ENCODE peak calls at places on chromosomes 13 and 19, in ten cellular contexts. X is GM23248, W is PC-9, L is HCT116, A is PC-3, N is MM.1S, E is SK-N-SH, Z is OCI-LY7, G is Karpas-422, V is hepatocyte. P is an unnamed sample. For H3K4me1 and H3K9me2, the result is how much of the 10 kb centered on the place peaks cover.

GRCh38 chr13:23558675-23559536 is 11.3 kb upstream of the TNFRSF19 start:
- DNase-seq in X (peak), W (peak), L (peak), A (peak), N (no peak), E (peak), Z (no peak), G (no peak), V (peak), P (peak)

GRCh38 chr13:46995874-46996273 is 99.0 kb upstream of the HTR2A start:
- DNase-seq in X (no peak), W (no peak), L (no peak), A (no peak), N (peak), E (no peak), Z (peak), G (peak), V (no peak), P (no peak)

GRCh38 chr13:99935772-99936171 is 35.8 kb downstream of the ZIC5 start:
- DNase-seq in X (no peak), W (no peak), L (no peak), A (no peak), N (no peak), E (no peak), Z (no peak), G (no peak), V (no peak), P (peak)

GRCh38 chr19:48390188-48391099 is 907 bp downstream of the KDELR1 start:
- DNase-seq in X (peak), W (peak), L (no peak), A (no peak), N (peak), E (peak), Z (peak), G (peak), V (peak), P (peak)

GRCh38 chr13:106619688-106620555 is 52.0 kb upstream of the ARGLU1 start:
- DNase-seq in X (peak), W (peak), L (peak), A (peak), N (peak), E (peak), Z (peak), G (peak), V (peak), P (peak)

GRCh38 chr13:113561417-113562084 is 23.0 kb upstream of the TFDP1 start:
- DNase-seq in X (no peak), W (no peak), L (no peak), A (no peak), N (no peak), E (no peak), Z (no peak), G (no peak), V (no peak), P (no peak)

GRCh38 chr19:16467581-16467980 is 4.2 kb downstream of the EPS15L1 start:
- DNase-seq in X (no peak), W (no peak), L (no peak), A (no peak), N (no peak), E (peak), Z (no peak), G (no peak), V (no peak), P (no peak)

GRCh38 chr13:101986316-101986715 is 415.5 kb downstream of the FGF14 start:
- DNase-seq in X (no peak), W (no peak), L (no peak), A (no peak), N (no peak), E (no peak), Z (no peak), G (no peak), V (no peak), P (no peak)

GRCh38 chr19:21468791-21469190 is 36.6 kb upstream of the ZNF429 start:
- DNase-seq in X (no peak), W (no peak), L (no peak), A (no peak), N (no peak), E (no peak), Z (no peak), G (peak), V (no peak), P (peak)

DNA sequence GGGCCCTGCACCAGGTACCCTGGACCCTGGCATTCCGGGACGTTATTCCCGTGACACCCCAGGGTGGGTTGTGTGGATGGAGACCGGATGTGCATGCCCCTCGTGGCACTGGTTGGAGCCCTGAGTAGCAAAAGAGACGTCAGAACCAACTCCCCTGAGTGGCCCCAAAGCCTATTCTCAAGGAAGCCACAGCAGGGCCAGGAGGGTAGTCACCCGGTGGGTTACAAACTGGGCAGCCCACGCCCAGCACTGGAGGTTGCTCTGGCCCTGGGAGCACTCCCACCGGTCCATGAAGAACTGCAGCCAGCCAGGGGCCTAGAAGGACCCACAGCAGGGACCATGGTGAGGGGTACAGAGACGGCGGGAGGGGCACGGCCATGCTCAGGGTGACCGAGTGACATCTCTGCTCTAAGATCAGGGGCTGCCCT is 7.5 kb downstream of the KLF16 start:
- DNase-seq in X (peak), W (no peak), L (no peak), A (no peak), N (peak), E (no peak), Z (peak), G (peak), V (no peak), P (no peak)
- H3K4me1 ChIP-seq in X (under half), W (under half), L (half or more), A (under half), N (under half), E (under half), Z (half or more), G (half or more), V (half or more), P (half or more)

GRCh38 chr19:50001775-50002174 is 23.4 kb downstream of the VRK3 start:
- DNase-seq in X (no peak), W (no peak), L (no peak), A (no peak), N (no peak), E (no peak), Z (no peak), G (no peak), V (no peak), P (no peak)
- H3K9me2 ChIP-seq in X (under half), W (under half), L (under half), A (under half), N (under half), E (under half), Z (under half), G (under half), V (under half), P (under half)

GRCh38 chr13:32448224-32448623 is 20.3 kb upstream of the N4BP2L1 start:
- DNase-seq in X (peak), W (no peak), L (no peak), A (no peak), N (no peak), E (no peak), Z (no peak), G (peak), V (no peak), P (no peak)

GRCh38 chr13:32446778-32447465 is 19.0 kb upstream of the N4BP2L1 start:
- DNase-seq in X (no peak), W (no peak), L (no peak), A (no peak), N (no peak), E (no peak), Z (no peak), G (peak), V (no peak), P (no peak)

GRCh38 chr13:32446220-32446619 is 18.3 kb upstream of the N4BP2L1 start:
- DNase-seq in X (no peak), W (no peak), L (no peak), A (no peak), N (no peak), E (no peak), Z (no peak), G (no peak), V (peak), P (no peak)

GRCh38 chr13:32445461-32445860 is 17.5 kb upstream of the N4BP2L1 start:
- DNase-seq in X (no peak), W (no peak), L (no peak), A (no peak), N (no peak), E (no peak), Z (no peak), G (no peak), V (no peak), P (no peak)

GRCh38 chr13:32443111-32443510 is 15.2 kb upstream of the N4BP2L1 start:
- DNase-seq in X (peak), W (no peak), L (peak), A (peak), N (peak), E (peak), Z (peak), G (peak), V (peak), P (peak)
- H3K4me1 ChIP-seq in X (under half), W (under half), L (under half), A (under half), N (under half), E (under half), Z (under half), G (under half), V (under half), P (under half)

DNA sequence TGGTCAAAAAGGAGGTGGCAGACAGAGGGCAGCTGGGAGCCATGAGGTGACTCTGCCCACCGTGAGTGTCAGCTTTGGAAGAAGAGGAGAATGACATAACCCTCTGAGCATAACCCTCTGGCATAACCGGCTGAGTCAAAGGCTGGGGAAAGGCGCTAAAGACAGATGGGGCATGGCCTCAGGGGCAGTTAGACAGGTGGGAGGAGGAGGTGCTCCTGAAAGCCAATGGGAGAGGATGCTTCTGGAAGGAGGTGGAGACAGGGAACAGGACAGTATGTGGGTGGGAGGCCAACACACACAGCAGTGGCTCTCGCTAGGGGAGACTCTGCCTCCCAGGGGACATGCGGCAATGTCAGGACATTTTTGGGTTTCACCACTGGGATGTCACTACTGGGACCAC is 17.1 kb downstream of the ELAVL1 start:
- DNase-seq in X (peak), W (peak), L (no peak), A (peak), N (no peak), E (no peak), Z (no peak), G (no peak), V (no peak), P (no peak)
- H3K9me2 ChIP-seq in X (under half), W (under half), L (under half), A (under half), N (under half), E (under half), Z (under half), G (under half), V (under half), P (under half)

GRCh38 chr13:45333251-45333972 is 7.6 kb downstream of the TPT1 start:
- DNase-seq in X (no peak), W (no peak), L (no peak), A (peak), N (no peak), E (no peak), Z (peak), G (no peak), V (no peak), P (no peak)

GRCh38 chr13:45331123-45331619 is 9.8 kb downstream of the TPT1 start:
- DNase-seq in X (no peak), W (no peak), L (no peak), A (no peak), N (no peak), E (no peak), Z (no peak), G (peak), V (no peak), P (no peak)

GRCh38 chr13:45333973-45334922 is 6.7 kb downstream of the TPT1 start:
- DNase-seq in X (peak), W (no peak), L (no peak), A (peak), N (no peak), E (no peak), Z (peak), G (peak), V (no peak), P (peak)

GRCh38 chr13:45331981-45332830 is 8.8 kb downstream of the TPT1 start:
- DNase-seq in X (peak), W (peak), L (peak), A (peak), N (no peak), E (no peak), Z (no peak), G (peak), V (no peak), P (no peak)

GRCh38 chr13:45332831-45333219 is 8.2 kb downstream of the TPT1 start:
- DNase-seq in X (no peak), W (no peak), L (no peak), A (no peak), N (no peak), E (no peak), Z (peak), G (no peak), V (no peak), P (peak)
- H3K4me1 ChIP-seq in X (half or more), W (half or more), L (half or more), A (half or more), N (under half), E (half or more), Z (half or more), G (under half), V (under half), P (under half)

DNA sequence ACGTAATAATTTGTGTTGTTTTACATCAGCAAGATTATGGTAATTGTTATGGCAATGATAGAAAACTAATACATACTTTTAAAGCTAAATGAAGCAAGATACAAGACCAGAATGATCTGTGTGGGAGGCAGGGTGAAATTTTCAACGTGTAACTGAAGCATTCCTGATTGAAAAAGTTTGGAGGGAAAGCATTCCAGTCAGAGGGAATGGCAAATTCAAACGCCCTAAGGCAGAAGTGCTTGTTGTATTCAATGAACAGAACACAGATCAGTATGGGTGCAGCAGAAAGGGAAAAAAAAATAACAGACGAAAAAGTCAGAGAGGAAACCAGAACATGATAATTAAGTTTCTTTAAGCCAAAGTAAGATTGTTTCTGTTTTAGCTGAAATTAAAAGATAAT is 928.5 kb upstream of the SLITRK1 start:
- DNase-seq in X (no peak), W (no peak), L (no peak), A (no peak), N (no peak), E (no peak), Z (no peak), G (no peak), V (no peak), P (peak)
- H3K9me2 ChIP-seq in X (under half), W (under half), L (under half), A (under half), N (under half), E (under half), Z (under half), G (under half), V (under half), P (under half)

GRCh38 chr19:35908977-35909683 is 1.0 kb upstream of the TYROBP start:
- DNase-seq in X (no peak), W (no peak), L (no peak), A (no peak), N (no peak), E (no peak), Z (peak), G (peak), V (no peak), P (no peak)
- H3K4me1 ChIP-seq in X (under half), W (under half), L (under half), A (under half), N (under half), E (under half), Z (under half), G (under half), V (under half), P (under half)

P was measured in GM23338.